ENCODE peak calls at places on chromosome 11, in six cellular contexts. R is HepG2, O is HCT116, E is SK-N-SH, P is H1, I is K562. M is an unnamed sample.

GRCh38 chr11:3157381-3158130 is 7.6 kb downstream of the OSBPL5 start:
- DNase-seq in O (no peak), R (no peak), I (no peak), P (no peak), E (no peak), M (no peak)

GRCh38 chr11:69149646-69150045 is 6.1 kb upstream of the SMIM38 start:
- DNase-seq in E (no peak), O (no peak), R (no peak), I (no peak), P (no peak), M (no peak)

GRCh38 chr11:11584446-11584810 is 37.4 kb downstream of the GALNT18 start:
- DNase-seq in E (no peak), R (no peak), I (no peak), P (peak; percentile 3), O (peak; percentile 41), M (no peak)

GRCh38 chr11:103683581-103683980 is 352.9 kb upstream of the DDI1 start:
- DNase-seq in O (no peak), E (no peak), P (no peak), I (no peak), R (no peak), M (no peak)

GRCh38 chr11:45267660-45268340 is 18.3 kb downstream of the SYT13 start:
- DNase-seq in R (peak; percentile 13), I (no peak), O (no peak), E (no peak), P (no peak), M (no peak)

GRCh38 chr11:125001073-125001764 is 47.2 kb downstream of the CCDC15 start:
- DNase-seq in R (no peak), I (no peak), O (no peak), P (no peak), E (no peak), M (no peak)

GRCh38 chr11:119790476-119790875 is 61.5 kb upstream of the NECTIN1 start:
- DNase-seq in R (no peak), P (no peak), O (no peak), I (no peak), E (no peak), M (no peak)

GRCh38 chr11:117479372-117479771 is 151.7 kb downstream of the CEP164 start:
- DNase-seq in R (no peak), I (peak; percentile 53), O (peak; percentile 10), P (peak; percentile 71), E (no peak), M (no peak)

GRCh38 chr11:29527391-29527936 is 489.4 kb downstream of the KCNA4 start:
- DNase-seq in E (no peak), P (no peak), O (peak; percentile 15), R (peak; percentile 35), I (no peak), M (peak; percentile 28)

GRCh38 chr11:13717331-13717730 is 48.9 kb downstream of the FAR1 start:
- DNase-seq in E (no peak), I (no peak), P (no peak), O (no peak), R (no peak), M (no peak)

GRCh38 chr11:27081056-27081455 is 40.4 kb downstream of the BBOX1 start:
- DNase-seq in I (no peak), R (no peak), E (no peak), O (no peak), P (no peak), M (no peak)

GRCh38 chr11:66113132-66113856 is 43.2 kb downstream of the PACS1 start:
- DNase-seq in P (no peak), O (peak; percentile 43), E (no peak), R (peak; percentile 53), I (no peak), M (peak; percentile 53)

GRCh38 chr11:110469101-110469500 is 39.4 kb downstream of the FDX1 start:
- DNase-seq in I (no peak), R (no peak), E (no peak), P (no peak), O (no peak), M (no peak)

DNA sequence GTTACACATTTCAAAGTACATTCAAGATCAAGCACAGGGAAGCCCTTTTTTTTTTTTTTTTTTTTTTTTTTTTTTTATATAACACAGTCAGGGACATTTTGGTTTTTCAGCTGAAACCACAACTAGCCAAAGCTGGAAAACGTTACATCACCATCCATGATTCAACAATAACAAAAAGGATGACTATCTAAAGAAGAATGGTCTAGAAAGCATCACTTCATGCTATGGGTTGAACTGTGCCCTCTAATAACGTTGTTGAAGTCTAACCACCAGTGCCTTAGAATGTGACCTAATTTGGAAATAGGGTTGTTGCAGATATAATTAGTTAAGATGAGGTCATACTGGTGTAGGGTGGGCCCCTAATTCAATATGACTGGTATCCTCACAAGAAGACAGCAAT is 46.6 kb downstream of the MTMR2 start:
- DNase-seq in I (no peak), P (no peak), O (no peak), E (no peak), R (no peak), M (no peak)
- TF ChIP-seq JUND in I (no peak), P (no peak), O (no peak), E (peak; percentile 82), R (no peak), M (no peak)

GRCh38 chr11:82930229-82930628 is 28.7 kb downstream of the DDIAS start:
- DNase-seq in R (no peak), P (no peak), O (no peak), I (no peak), E (no peak), M (no peak)

GRCh38 chr11:82927264-82927880 is 25.8 kb downstream of the DDIAS start:
- DNase-seq in P (no peak), E (peak; percentile 54), O (peak; percentile 34), R (peak; percentile 43), I (peak; percentile 50), M (peak; percentile 75)

GRCh38 chr11:82929121-82929520 is 27.6 kb downstream of the DDIAS start:
- DNase-seq in E (no peak), R (no peak), O (no peak), I (no peak), P (no peak), M (no peak)

GRCh38 chr11:82924522-82925224 is 23.1 kb downstream of the DDIAS start:
- DNase-seq in I (no peak), O (no peak), R (no peak), P (no peak), E (no peak), M (no peak)
- TF ChIP-seq JUND in I (no peak), O (no peak), R (no peak), P (no peak), E (no peak), M (no peak)

GRCh38 chr11:64516226-64516625 is 74.8 kb upstream of the SLC22A12 start:
- DNase-seq in E (no peak), O (no peak), P (no peak), I (peak; percentile 31), R (no peak), M (no peak)
- TF ChIP-seq JUND in E (no peak), O (no peak), P (no peak), I (no peak), R (no peak), M (no peak)

GRCh38 chr11:134071766-134072403 is 3.0 kb downstream of the JAM3 start:
- DNase-seq in P (no peak), O (no peak), E (no peak), R (no peak), I (no peak), M (no peak)
- TF ChIP-seq JUND in P (no peak), O (no peak), E (no peak), R (no peak), I (no peak), M (no peak)